ENCODE peak calls at places on chromosomes 1 and 21, in eight cellular contexts. P is coronary artery, U is heart left ventricle, K is Panc1, W is astrocyte, A is mammary epithelial cell, Q is PC-3, G is PC-9. D is an unnamed sample.

GRCh38 chr1:156928043-156928602 is 7.7 kb downstream of the LRRC71 start:
- DNase-seq in P (no peak), U (no peak), K (no peak), W (no peak), A (no peak), Q (no peak), G (no peak), D (no peak)

GRCh38 chr1:114352797-114353196 is 158.2 kb downstream of the TRIM33 start:
- DNase-seq in P (no peak), U (no peak), K (no peak), W (no peak), A (no peak), Q (no peak), G (no peak), D (no peak)

GRCh38 chr1:112057736-112058135 is 68.3 kb upstream of the KCND3 start:
- DNase-seq in P (no peak), U (no peak), K (no peak), W (no peak), A (no peak), Q (no peak), G (no peak), D (no peak)

GRCh38 chr1:101291562-101292035 is 54.8 kb downstream of the S1PR1 start:
- DNase-seq in P (no peak), U (peak), K (no peak), W (peak), A (peak), Q (peak), G (peak), D (peak)

GRCh38 chr1:210883821-210884220 is 250.1 kb downstream of the KCNH1 start:
- DNase-seq in P (no peak), U (no peak), K (no peak), W (peak), A (peak), Q (no peak), G (no peak), D (no peak)

GRCh38 chr1:94743866-94744265 is 76.3 kb upstream of the SLC44A3 start:
- DNase-seq in P (no peak), U (no peak), K (no peak), W (no peak), A (peak), Q (no peak), G (no peak), D (peak)

GRCh38 chr1:183043872-183044859 is 20.9 kb downstream of the LAMC1 start:
- DNase-seq in P (no peak), U (no peak), K (no peak), W (peak), A (peak), Q (peak), G (no peak), D (peak)

GRCh38 chr1:10891081-10891480 is 94.6 kb upstream of the CASZ1 start:
- DNase-seq in P (no peak), U (no peak), K (no peak), W (no peak), A (peak), Q (peak), G (no peak), D (no peak)

GRCh38 chr1:28921286-28921869 is 7.0 kb downstream of the EPB41 start:
- DNase-seq in P (no peak), U (no peak), K (no peak), W (no peak), A (no peak), Q (peak), G (no peak), D (no peak)

GRCh38 chr21:14116080-14116481 is 94.7 kb downstream of the LIPI start:
- DNase-seq in P (no peak), U (no peak), K (no peak), W (no peak), A (no peak), Q (no peak), G (no peak), D (no peak)

GRCh38 chr1:25068316-25068715 is 138.2 kb upstream of the RUNX3 start:
- DNase-seq in P (no peak), U (no peak), K (no peak), W (no peak), A (no peak), Q (no peak), G (no peak), D (no peak)

GRCh38 chr1:205014772-205015171 is 28.2 kb upstream of the CNTN2 start:
- DNase-seq in P (no peak), U (no peak), K (no peak), W (no peak), A (no peak), Q (no peak), G (no peak), D (no peak)

GRCh38 chr1:25979210-25979609 is 18.7 kb downstream of the PAFAH2 start:
- DNase-seq in P (no peak), U (no peak), K (no peak), W (no peak), A (no peak), Q (no peak), G (no peak), D (no peak)

GRCh38 chr1:22488319-22488718 is 36.7 kb downstream of the ZBTB40 start:
- DNase-seq in P (no peak), U (no peak), K (no peak), W (no peak), A (no peak), Q (no peak), G (no peak), D (no peak)

GRCh38 chr1:54268714-54269297 is 68.8 kb downstream of the MRPL37 start:
- DNase-seq in P (no peak), U (no peak), K (no peak), W (peak), A (no peak), Q (no peak), G (no peak), D (no peak)

GRCh38 chr1:109391161-109391556 is 6.6 kb downstream of the SORT1 start:
- DNase-seq in P (no peak), U (no peak), K (no peak), W (peak), A (no peak), Q (peak), G (no peak), D (no peak)

GRCh38 chr1:179968994-179969919 is 14.6 kb downstream of the CEP350 start:
- DNase-seq in P (no peak), U (no peak), K (no peak), W (no peak), A (no peak), Q (no peak), G (no peak), D (no peak)

GRCh38 chr1:54359393-54360162 is 46.6 kb downstream of the SSBP3 start:
- DNase-seq in P (no peak), U (no peak), K (no peak), W (no peak), A (no peak), Q (no peak), G (no peak), D (no peak)

GRCh38 chr1:92191726-92192125 is 26.0 kb upstream of the C1orf146 start:
- DNase-seq in P (no peak), U (no peak), K (no peak), W (no peak), A (no peak), Q (no peak), G (no peak), D (no peak)

GRCh38 chr1:159250817-159251216 is 46.1 kb downstream of the ACKR1 start:
- DNase-seq in P (no peak), U (no peak), K (no peak), W (no peak), A (no peak), Q (peak), G (no peak), D (no peak)

GRCh38 chr1:112618114-112618720 is 724 bp downstream of the ST7L start:
- DNase-seq in P (no peak), U (no peak), K (no peak), W (no peak), A (peak), Q (no peak), G (no peak), D (no peak)

GRCh38 chr1:19926296-19927129 is 3.1 kb upstream of the PLA2G2E start:
- DNase-seq in P (no peak), U (no peak), K (no peak), W (no peak), A (peak), Q (peak), G (peak), D (no peak)

GRCh38 chr1:207499573-207499972 is 3.6 kb downstream of the CR1 start:
- DNase-seq in P (no peak), U (peak), K (peak), W (peak), A (peak), Q (peak), G (peak), D (peak)

GRCh38 chr1:221944247-221944870 is 202.5 kb upstream of the DUSP10 start:
- DNase-seq in P (no peak), U (no peak), K (no peak), W (no peak), A (no peak), Q (no peak), G (no peak), D (no peak)

GRCh38 chr1:85320371-85321131 is 44.1 kb upstream of the BCL10 start:
- DNase-seq in P (no peak), U (no peak), K (no peak), W (peak), A (peak), Q (peak), G (peak), D (no peak)

GRCh38 chr21:44571844-44572782 is 1.4 kb upstream of the KRTAP10-4 start:
- DNase-seq in P (no peak), U (no peak), K (no peak), W (no peak), A (no peak), Q (no peak), G (no peak), D (no peak)

GRCh38 chr1:46368781-46369180 is 25.3 kb upstream of the FAAH start:
- DNase-seq in P (no peak), U (no peak), K (no peak), W (no peak), A (no peak), Q (no peak), G (no peak), D (no peak)

GRCh38 chr1:230986976-230987375 is 8.1 kb downstream of the ARV1 start:
- DNase-seq in P (no peak), U (no peak), K (no peak), W (peak), A (peak), Q (peak), G (no peak), D (peak)

GRCh38 chr1:206115791-206116190 is 1.4 kb downstream of the AVPR1B start:
- DNase-seq in P (no peak), U (no peak), K (no peak), W (no peak), A (no peak), Q (no peak), G (no peak), D (no peak)

GRCh38 chr1:24641646-24642151 is 1.4 kb upstream of the SRRM1 start:
- DNase-seq in P (no peak), U (peak), K (no peak), W (peak), A (peak), Q (no peak), G (no peak), D (no peak)

GRCh38 chr1:43934279-43934985 is 831 bp downstream of the ARTN start:
- DNase-seq in P (no peak), U (peak), K (no peak), W (no peak), A (peak), Q (peak), G (peak), D (no peak)

GRCh38 chr1:43933386-43934278 is at the start of gene ARTN:
- DNase-seq in P (no peak), U (no peak), K (no peak), W (no peak), A (peak), Q (peak), G (peak), D (no peak)

GRCh38 chr1:43935711-43936427 is 2.3 kb downstream of the ARTN start:
- DNase-seq in P (no peak), U (no peak), K (no peak), W (no peak), A (peak), Q (peak), G (no peak), D (no peak)

GRCh38 chr1:43936470-43937151 is 3.0 kb downstream of the ARTN start:
- DNase-seq in P (no peak), U (no peak), K (no peak), W (no peak), A (peak), Q (peak), G (no peak), D (no peak)

GRCh38 chr1:43934986-43935324 is 1.4 kb downstream of the ARTN start:
- DNase-seq in P (no peak), U (no peak), K (no peak), W (no peak), A (no peak), Q (no peak), G (no peak), D (no peak)
- TF ChIP-seq CTCF in P (no peak), U (no peak), K (peak), W (no peak), A (no peak), Q (no peak), G (no peak), D (no peak)

GRCh38 chr1:242525769-242526168 is 1.3 kb upstream of the PLD5 start:
- DNase-seq in P (no peak), U (no peak), K (no peak), W (no peak), A (no peak), Q (no peak), G (no peak), D (no peak)
- H3K4me3 ChIP-seq in P (no peak), U (no peak), K (no peak), W (no peak), A (no peak), Q (no peak), G (no peak), D (no peak)

DNA sequence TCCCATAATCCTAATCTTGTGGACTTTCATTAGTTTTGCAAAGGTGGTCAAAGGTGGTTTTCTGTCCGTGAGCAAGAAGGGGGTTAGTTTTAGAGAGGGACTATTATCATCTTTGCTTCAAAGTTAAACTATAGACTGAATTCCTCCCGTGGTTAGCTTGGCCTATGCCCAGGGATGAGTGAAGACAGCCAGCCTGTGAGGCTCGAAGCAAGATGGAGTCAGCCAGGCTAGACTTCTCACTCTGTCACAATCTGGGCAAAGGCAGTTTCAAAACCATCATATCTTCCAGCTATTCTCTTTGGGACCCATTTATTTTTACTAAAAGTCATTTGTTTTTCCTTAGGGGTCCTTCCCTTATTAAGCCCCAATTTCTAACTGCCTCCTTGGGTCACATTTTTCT is 12.9 kb upstream of the ENO1 start:
- DNase-seq in P (no peak), U (no peak), K (no peak), W (no peak), A (no peak), Q (no peak), G (no peak), D (no peak)
- H3K27ac ChIP-seq in P (no peak), U (no peak), K (peak), W (no peak), A (no peak), Q (no peak), G (no peak), D (no peak)

DNA sequence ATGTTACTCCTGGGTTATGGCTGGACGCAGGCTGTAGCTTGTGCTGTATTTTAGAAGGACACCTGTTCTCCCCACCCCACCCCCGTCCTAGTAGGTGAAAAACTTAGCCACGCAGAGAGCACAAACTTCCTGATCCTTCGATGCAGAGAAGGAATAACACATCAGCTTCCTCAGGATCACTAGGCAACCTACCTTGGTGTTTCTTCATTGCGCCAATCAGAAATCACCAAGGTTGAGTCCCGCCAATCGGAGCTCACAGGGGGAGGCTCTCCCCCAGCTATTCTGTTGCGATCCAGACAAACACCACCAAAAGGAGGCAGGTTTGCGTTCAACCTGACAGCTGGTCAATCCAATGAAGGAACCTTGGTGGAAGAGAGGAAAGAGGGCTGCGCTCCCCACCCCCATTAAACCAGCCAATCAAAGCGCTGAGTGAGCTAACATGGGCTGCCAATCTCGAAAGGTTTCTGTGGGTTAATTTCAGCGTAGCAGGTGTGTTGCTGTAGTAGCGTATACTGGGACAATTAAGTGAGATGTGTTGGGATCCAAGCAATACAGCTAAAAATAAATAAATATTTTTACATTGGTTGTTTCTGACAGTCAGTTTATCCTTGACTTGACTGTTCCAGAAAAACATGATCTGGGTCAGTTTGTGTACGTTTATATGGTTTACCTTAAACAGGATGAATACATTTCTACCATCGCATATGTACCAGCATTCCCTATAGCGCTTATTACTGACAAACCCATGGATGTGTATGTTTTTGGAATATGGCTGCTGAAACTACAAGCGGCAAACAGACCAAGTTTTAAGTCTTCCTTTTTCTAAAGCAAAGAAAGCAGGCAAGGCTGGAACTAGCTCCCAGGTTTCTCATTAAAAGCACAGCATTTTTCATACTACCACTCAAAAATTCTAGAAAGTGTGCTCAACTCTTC is at the start of gene GOLPH3L:
- DNase-seq in P (peak), U (peak), K (peak), W (peak), A (peak), Q (peak), G (peak), D (peak)
- TF ChIP-seq CTCF in P (no peak), U (peak), K (no peak), W (no peak), A (peak), Q (no peak), G (no peak), D (peak)

GRCh38 chr1:27669876-27670275 is 2.1 kb downstream of the IFI6 start:
- DNase-seq in P (peak), U (no peak), K (no peak), W (no peak), A (no peak), Q (no peak), G (no peak), D (no peak)

GRCh38 chr1:27668121-27668807 is 3.7 kb downstream of the IFI6 start:
- DNase-seq in P (peak), U (no peak), K (no peak), W (no peak), A (no peak), Q (no peak), G (no peak), D (no peak)

GRCh38 chr1:27666791-27667254 is 5.2 kb downstream of the IFI6 start:
- DNase-seq in P (no peak), U (no peak), K (no peak), W (no peak), A (no peak), Q (no peak), G (no peak), D (no peak)

GRCh38 chr1:27666294-27666693 is 5.7 kb downstream of the IFI6 start:
- DNase-seq in P (no peak), U (no peak), K (no peak), W (no peak), A (no peak), Q (no peak), G (no peak), D (no peak)

GRCh38 chr1:27668808-27669723 is 2.9 kb downstream of the IFI6 start:
- DNase-seq in P (peak), U (peak), K (no peak), W (no peak), A (peak), Q (peak), G (no peak), D (no peak)
- H3K4me3 ChIP-seq in P (peak), U (peak), K (peak), W (peak), A (peak), Q (peak), G (no peak), D (peak)

DNA sequence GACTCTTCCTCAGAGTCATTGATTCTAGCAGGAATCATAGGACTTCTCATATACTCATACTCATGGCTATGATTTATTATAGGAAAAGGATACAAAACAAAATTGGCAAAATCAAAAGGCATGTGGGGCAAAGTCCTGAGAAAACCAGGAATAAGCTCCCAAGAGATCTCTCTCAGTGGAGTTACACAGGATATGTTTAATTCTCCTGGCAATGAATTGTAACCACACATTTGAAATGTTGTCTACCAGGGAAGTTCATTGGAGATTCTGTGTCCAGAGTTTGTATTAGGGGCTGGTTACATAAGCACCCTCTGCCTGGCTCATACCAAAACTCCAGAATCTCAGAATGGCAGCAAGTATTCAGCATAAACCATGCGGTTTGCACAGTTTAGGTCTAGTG is 63.9 kb downstream of the ADAMTS1 start:
- DNase-seq in P (no peak), U (no peak), K (no peak), W (no peak), A (no peak), Q (no peak), G (no peak), D (no peak)
- H3K27ac ChIP-seq in P (no peak), U (peak), K (no peak), W (no peak), A (no peak), Q (no peak), G (no peak), D (no peak)

GRCh38 chr1:161098161-161099068 is at the start of gene KLHDC9:
- DNase-seq in P (no peak), U (peak), K (peak), W (peak), A (peak), Q (peak), G (peak), D (no peak)
- TF ChIP-seq CTCF in P (no peak), U (no peak), K (no peak), W (no peak), A (no peak), Q (no peak), G (no peak), D (no peak)

GRCh38 chr21:27739187-27739586 is 772.3 kb upstream of the ADAMTS5 start:
- DNase-seq in P (no peak), U (no peak), K (no peak), W (no peak), A (no peak), Q (no peak), G (no peak), D (no peak)

GRCh38 chr21:27740084-27740483 is 773.2 kb upstream of the ADAMTS5 start:
- DNase-seq in P (no peak), U (no peak), K (no peak), W (no peak), A (no peak), Q (no peak), G (no peak), D (no peak)

GRCh38 chr21:27743971-27744564 is 777.2 kb upstream of the ADAMTS5 start:
- DNase-seq in P (no peak), U (no peak), K (no peak), W (no peak), A (no peak), Q (no peak), G (no peak), D (no peak)

DNA sequence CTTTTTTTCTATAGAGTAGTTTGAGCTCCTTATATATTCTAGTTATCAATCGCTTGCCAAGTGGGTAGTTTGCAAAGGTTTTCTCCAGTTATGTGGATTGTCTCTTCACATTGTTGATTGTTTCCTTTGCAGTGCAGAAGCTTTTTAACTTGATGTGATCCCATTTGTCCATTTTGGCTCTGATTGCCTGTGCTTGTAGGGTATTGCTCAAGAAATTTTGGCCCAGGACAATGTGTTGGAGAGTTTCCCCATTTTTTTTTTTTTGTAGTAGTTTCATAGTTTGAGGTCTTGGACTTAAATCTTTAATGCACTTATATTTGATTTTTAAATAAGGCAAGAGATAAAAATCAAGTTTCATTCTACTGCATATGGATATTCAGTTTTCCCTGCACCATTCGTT is 774.8 kb upstream of the ADAMTS5 start:
- DNase-seq in P (no peak), U (no peak), K (no peak), W (no peak), A (no peak), Q (no peak), G (no peak), D (no peak)
- H3K4me3 ChIP-seq in P (no peak), U (no peak), K (no peak), W (no peak), A (no peak), Q (no peak), G (no peak), D (no peak)